ENCODE peak calls at places on chromosomes 3 and 15, in four cellular contexts. One of them, this sample, is unnamed.

GRCh38 chr3:194586839-194587238 is 46.4 kb downstream of the TMEM44 start:
- DNase-seq in sciatic nerve: no peak
- DNase-seq in AG09319: no peak
- DNase-seq in activated CD4-positive, alpha-beta T cell treated with anti-CD3 and anti-CD28 coated beads, Interleukin-2, amount 10 ng/mL, durations not matched to agents 24 days and 14 days: no peak
- DNase-seq in this sample: peak

GRCh38 chr3:134840459-134840858 is 45.4 kb downstream of the EPHB1 start:
- DNase-seq in sciatic nerve: no peak
- DNase-seq in AG09319: no peak
- DNase-seq in activated CD4-positive, alpha-beta T cell treated with anti-CD3 and anti-CD28 coated beads, Interleukin-2, amount 10 ng/mL, durations not matched to agents 24 days and 14 days: no peak
- DNase-seq in this sample: no peak

GRCh38 chr15:81379269-81379668 is 5.3 kb upstream of the TMC3 start:
- DNase-seq in sciatic nerve: no peak
- DNase-seq in AG09319: no peak
- DNase-seq in activated CD4-positive, alpha-beta T cell treated with anti-CD3 and anti-CD28 coated beads, Interleukin-2, amount 10 ng/mL, durations not matched to agents 24 days and 14 days: no peak
- DNase-seq in this sample: no peak

GRCh38 chr3:43071313-43071893 is 34.5 kb downstream of the POMGNT2 start:
- DNase-seq in sciatic nerve: no peak
- DNase-seq in AG09319: no peak
- DNase-seq in activated CD4-positive, alpha-beta T cell treated with anti-CD3 and anti-CD28 coated beads, Interleukin-2, amount 10 ng/mL, durations not matched to agents 24 days and 14 days: peak
- DNase-seq in this sample: peak

GRCh38 chr15:96947296-96947695 is 616.8 kb downstream of the NR2F2 start:
- DNase-seq in sciatic nerve: no peak
- DNase-seq in AG09319: no peak
- DNase-seq in activated CD4-positive, alpha-beta T cell treated with anti-CD3 and anti-CD28 coated beads, Interleukin-2, amount 10 ng/mL, durations not matched to agents 24 days and 14 days: no peak
- DNase-seq in this sample: no peak

GRCh38 chr15:95247068-95247984 is 1016.0 kb downstream of the MCTP2 start:
- DNase-seq in sciatic nerve: no peak
- DNase-seq in AG09319: peak
- DNase-seq in activated CD4-positive, alpha-beta T cell treated with anti-CD3 and anti-CD28 coated beads, Interleukin-2, amount 10 ng/mL, durations not matched to agents 24 days and 14 days: no peak
- DNase-seq in this sample: peak

GRCh38 chr3:132777171-132777570 is 55.0 kb upstream of the NPHP3 start:
- DNase-seq in sciatic nerve: no peak
- DNase-seq in AG09319: no peak
- DNase-seq in activated CD4-positive, alpha-beta T cell treated with anti-CD3 and anti-CD28 coated beads, Interleukin-2, amount 10 ng/mL, durations not matched to agents 24 days and 14 days: no peak
- DNase-seq in this sample: no peak

GRCh38 chr15:80523746-80524145 is 119.6 kb downstream of the ARNT2 start:
- DNase-seq in sciatic nerve: no peak
- DNase-seq in AG09319: no peak
- DNase-seq in activated CD4-positive, alpha-beta T cell treated with anti-CD3 and anti-CD28 coated beads, Interleukin-2, amount 10 ng/mL, durations not matched to agents 24 days and 14 days: no peak
- DNase-seq in this sample: no peak